ENCODE peak calls at places on chromosomes 4 and X, in eight cellular contexts. U is tibial artery; N is mesenchymal stem cell; P is astrocyte of the spinal cord; K is cardiac fibroblast; C is CD8-positive, alpha-beta memory T cell; L is HCT116; Z is Caco-2. Y is an unnamed sample.

GRCh38 chr4:148405161-148405893 is 36.9 kb downstream of the NR3C2 start:
- DNase-seq in N (no peak), U (no peak), P (no peak), Z (no peak), L (no peak), K (no peak), C (no peak), Y (no peak)

GRCh38 chrX:49844622-49845021 is 15.5 kb downstream of the PAGE4 start:
- DNase-seq in L (no peak), P (no peak), Z (no peak), K (no peak), C (no peak), N (no peak), U (no peak), Y (no peak)

GRCh38 chr4:2731907-2732314 is 24.2 kb downstream of the TNIP2 start:
- DNase-seq in N (no peak), U (no peak), P (no peak), L (no peak), Z (no peak), C (no peak), K (no peak), Y (no peak)

GRCh38 chr4:6887591-6888371 is 21.8 kb upstream of the TBC1D14 start:
- DNase-seq in L (no peak), C (no peak), N (peak; percentile 99), U (no peak), K (no peak), Z (no peak), P (no peak), Y (no peak)

GRCh38 chr4:159504634-159505033 is 401.8 kb downstream of the RAPGEF2 start:
- DNase-seq in K (peak; percentile 48), U (no peak), C (no peak), Z (no peak), N (no peak), L (no peak), P (peak; percentile 37), Y (no peak)

GRCh38 chrX:129980043-129980442 is 2.4 kb upstream of the BCORL1 start:
- DNase-seq in N (no peak), C (peak; percentile 52), Z (no peak), U (no peak), K (no peak), P (no peak), L (no peak), Y (peak; percentile 69)

GRCh38 chr4:142875117-142875516 is 29.0 kb upstream of the INPP4B start:
- DNase-seq in P (no peak), N (no peak), L (no peak), Z (peak; percentile 22), U (no peak), C (no peak), K (no peak), Y (no peak)

GRCh38 chr4:133581971-133582619 is 433.0 kb downstream of the PCDH10 start:
- DNase-seq in N (peak; percentile 20), L (no peak), U (no peak), Z (no peak), K (peak; percentile 51), P (peak; percentile 74), C (no peak), Y (no peak)

GRCh38 chrX:70476934-70477733 is 32.5 kb downstream of the DLG3 start:
- DNase-seq in Z (no peak), P (peak; percentile 86), N (peak; percentile 87), K (peak; percentile 53), L (peak; percentile 78), U (peak; percentile 52), C (no peak), Y (peak; percentile 54)

GRCh38 chr4:123505457-123506310 is 109.1 kb downstream of the SPRY1 start:
- DNase-seq in P (peak; percentile 76), Z (peak; percentile 76), N (peak; percentile 62), L (no peak), K (peak; percentile 75), U (peak; percentile 43), C (no peak), Y (peak; percentile 74)

GRCh38 chr4:177964693-177965168 is 522.5 kb upstream of the AGA start:
- DNase-seq in L (no peak), Z (no peak), N (no peak), U (no peak), K (peak; percentile 3), P (no peak), C (no peak), Y (no peak)

GRCh38 chr4:20618010-20618409 is 82.2 kb upstream of the PACRGL start:
- DNase-seq in P (no peak), L (no peak), U (peak; percentile 54), C (no peak), N (no peak), K (no peak), Z (no peak), Y (no peak)

GRCh38 chr4:144709793-144710525 is 64.0 kb downstream of the HHIP start:
- DNase-seq in U (no peak), L (peak; percentile 81), K (peak; percentile 59), P (peak; percentile 86), N (no peak), Z (no peak), C (no peak), Y (no peak)

GRCh38 chrX:109537324-109537665 is 651 bp downstream of the NXT2 start:
- DNase-seq in C (no peak), Z (peak; percentile 72), U (peak; percentile 39), P (no peak), L (no peak), N (peak; percentile 95), K (peak; percentile 78), Y (no peak)

GRCh38 chr4:53507671-53508286 is 83.5 kb downstream of the LNX1 start:
- DNase-seq in P (peak; percentile 95), L (no peak), C (no peak), N (no peak), K (peak; percentile 98), Z (no peak), U (peak; percentile 85), Y (no peak)

GRCh38 chrX:118974088-118974907 is at the start of gene LONRF3:
- DNase-seq in P (peak; percentile 27), L (no peak), Z (peak; percentile 30), K (peak; percentile 50), U (peak; percentile 86), C (peak; percentile 66), N (peak; percentile 30), Y (peak; percentile 79)

GRCh38 chrX:153906126-153906917 is 1.8 kb downstream of the AVPR2 start:
- DNase-seq in N (no peak), K (no peak), Z (no peak), P (no peak), C (peak; percentile 32), L (no peak), U (no peak), Y (no peak)

GRCh38 chr4:10260777-10261176 is 144.2 kb upstream of the WDR1 start:
- DNase-seq in P (no peak), Z (no peak), K (no peak), C (no peak), N (no peak), U (no peak), L (no peak), Y (no peak)

DNA sequence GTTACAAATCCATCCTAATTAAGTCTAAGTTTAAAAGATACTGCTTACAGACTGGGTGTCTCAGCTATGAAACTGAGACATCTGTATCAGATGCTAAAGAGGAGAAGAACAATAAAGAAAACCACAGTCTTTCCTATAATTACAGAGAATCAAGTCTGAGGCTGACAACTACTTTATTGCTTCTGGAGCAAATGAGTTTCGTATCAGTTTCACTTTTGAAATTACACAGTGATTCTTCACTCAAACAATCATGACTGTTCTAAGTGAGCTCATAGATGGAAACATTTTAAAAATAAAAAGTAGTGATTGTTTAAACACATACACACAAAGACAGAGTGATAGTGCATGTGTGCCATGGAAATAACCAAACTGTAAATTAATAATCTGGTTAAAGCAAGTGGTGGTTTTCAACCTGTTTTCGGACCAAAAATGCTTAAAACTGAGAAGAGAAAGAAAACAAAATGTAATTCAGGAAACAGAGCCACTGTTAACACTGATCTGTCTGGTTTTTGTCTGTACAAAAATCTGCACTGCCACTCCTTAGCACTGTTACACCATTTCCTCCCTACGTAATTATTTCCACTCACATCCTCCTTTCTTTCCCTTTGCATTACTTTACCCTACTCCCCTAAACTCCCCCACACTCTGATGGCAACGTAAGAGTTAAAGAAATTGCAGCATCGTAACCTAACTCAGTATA is 12.5 kb downstream of the RFC1 start:
- DNase-seq in Z (no peak), K (peak; percentile 82), N (peak; percentile 82), U (no peak), C (no peak), L (no peak), P (peak; percentile 57), Y (no peak)
- H3K4me3 ChIP-seq in Z (no peak overlapping the region), K (peak overlapping the region; percentile 33), N (no peak overlapping the region), U (peak overlapping the region; percentile 36), C (peak overlapping the region; percentile 70), L (no peak overlapping the region), P (peak overlapping the region; percentile 8), Y (peak overlapping the region; percentile 11)

GRCh38 chrX:134990475-134991473 is at the start of gene SMIM10:
- DNase-seq in C (peak; percentile 2), P (peak; percentile 80), U (peak; percentile 73), L (no peak), K (peak; percentile 86), N (peak; percentile 83), Z (peak; percentile 66), Y (peak; percentile 91)
- H3K4me3 ChIP-seq in C (no peak within 1 kb of the TSS), P (peak within 1 kb of the TSS; percentile 21), U (peak within 1 kb of the TSS; percentile 64), L (no peak within 1 kb of the TSS), K (peak within 1 kb of the TSS; percentile 52), N (peak within 1 kb of the TSS; percentile 46), Z (peak within 1 kb of the TSS; percentile 45), Y (peak within 1 kb of the TSS; percentile 47)

GRCh38 chr4:16721618-16722291 is 176.7 kb downstream of the LDB2 start:
- DNase-seq in C (no peak), K (peak; percentile 89), L (no peak), U (no peak), P (peak; percentile 58), N (peak; percentile 70), Z (peak; percentile 4), Y (peak; percentile 25)
- H3K4me3 ChIP-seq in C (no peak overlapping the region), K (no peak overlapping the region), L (no peak overlapping the region), U (no peak overlapping the region), P (no peak overlapping the region), N (no peak overlapping the region), Z (no peak overlapping the region), Y (no peak overlapping the region)

GRCh38 chrX:34654939-34655338 is 2.1 kb downstream of the TMEM47 start:
- DNase-seq in C (no peak), L (no peak), N (peak; percentile 14), K (no peak), Z (no peak), P (peak; percentile 29), U (no peak), Y (no peak)
- H3K4me3 ChIP-seq in C (no peak overlapping the region), L (no peak overlapping the region), N (no peak overlapping the region), K (peak overlapping the region; percentile 70), Z (no peak overlapping the region), P (peak overlapping the region; percentile 70), U (peak overlapping the region; percentile 61), Y (peak overlapping the region; percentile 73)

DNA sequence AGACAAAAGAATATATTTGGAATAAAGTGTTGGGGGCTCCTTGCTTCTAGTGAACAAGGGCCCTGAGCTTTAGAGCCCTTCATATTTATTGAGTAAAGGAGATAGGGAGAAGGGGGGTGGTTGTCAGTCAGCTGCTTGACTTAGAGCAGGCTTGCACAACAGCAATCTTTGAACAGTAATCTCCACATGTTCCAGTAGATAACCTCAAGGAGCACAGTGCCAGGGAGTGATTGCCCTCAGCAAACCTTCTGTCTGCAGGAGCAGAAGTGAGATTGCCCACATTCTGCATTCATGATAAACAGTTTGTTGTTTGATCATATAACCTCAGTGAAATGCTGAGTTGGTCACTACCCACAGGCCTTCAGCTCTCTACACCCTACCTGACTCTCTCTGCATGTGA is 205.8 kb upstream of the CXCL13 start:
- DNase-seq in P (no peak), Z (no peak), N (no peak), L (no peak), U (no peak), C (no peak), K (no peak), Y (no peak)
- H3K4me3 ChIP-seq in P (no peak overlapping the region), Z (no peak overlapping the region), N (no peak overlapping the region), L (no peak overlapping the region), U (no peak overlapping the region), C (no peak overlapping the region), K (no peak overlapping the region), Y (no peak overlapping the region)